ENCODE peak calls at places on chromosomes 11 and 22, in four cellular contexts. D is H1, U is HepG2, X is GM12878. Z is an unnamed sample. For H3K4me1, the result is how much of the 10 kb centered on the place peaks cover.

GRCh38 chr11:70176940-70177689 is 26.0 kb upstream of the FADD start:
- DNase-seq in X (no peak), D (peak), U (peak), Z (peak)

GRCh38 chr11:12164061-12165014 is 53.9 kb downstream of the MICAL2 start:
- DNase-seq in X (no peak), D (no peak), U (no peak), Z (peak)

GRCh38 chr11:91871791-91872190 is 352.8 kb upstream of the FAT3 start:
- DNase-seq in U (no peak), D (no peak), X (no peak), Z (no peak)

GRCh38 chr11:2884424-2884815 is 1.2 kb downstream of the CDKN1C start:
- DNase-seq in U (no peak), X (no peak), D (no peak), Z (no peak)

GRCh38 chr11:20566591-20567434 is 32.6 kb upstream of the SLC6A5 start:
- DNase-seq in X (no peak), U (no peak), D (no peak), Z (no peak)

GRCh38 chr11:61627831-61628753 is 47.2 kb upstream of the SYT7 start:
- DNase-seq in X (no peak), U (peak), D (no peak), Z (peak)

GRCh38 chr22:49768961-49769690 is 58.5 kb downstream of the BRD1 start:
- DNase-seq in U (no peak), D (no peak), X (no peak), Z (no peak)

GRCh38 chr22:45688606-45689080 is 17.0 kb downstream of the ATXN10 start:
- DNase-seq in X (no peak), U (no peak), D (no peak), Z (no peak)

GRCh38 chr11:102047305-102047924 is at the start of gene CFAP300:
- DNase-seq in U (no peak), X (no peak), D (peak), Z (no peak)

GRCh38 chr11:129258205-129258604 is 66.1 kb upstream of the ARHGAP32 start:
- DNase-seq in X (no peak), U (no peak), D (no peak), Z (no peak)

GRCh38 chr22:28442264-28442950 is 237.2 kb downstream of the TTC28 start:
- DNase-seq in D (peak), X (no peak), U (peak), Z (peak)

GRCh38 chr11:65041206-65042035 is at the start of gene SAC3D1:
- DNase-seq in D (no peak), U (no peak), X (no peak), Z (peak)

GRCh38 chr11:60145677-60146076 is 37.2 kb downstream of the MS4A6A start:
- DNase-seq in U (no peak), D (no peak), X (no peak), Z (no peak)

GRCh38 chr11:29129850-29130249 is 887.0 kb downstream of the KCNA4 start:
- DNase-seq in D (no peak), U (no peak), X (no peak), Z (no peak)

GRCh38 chr22:47933891-47934290 is 1171.4 kb downstream of the TBC1D22A start:
- DNase-seq in U (no peak), D (no peak), X (no peak), Z (no peak)

GRCh38 chr11:106697058-106697457 is 321.2 kb downstream of the GUCY1A2 start:
- DNase-seq in U (no peak), D (no peak), X (no peak), Z (no peak)

GRCh38 chr11:65427691-65428577 is 5.3 kb downstream of the NEAT1 start:
- DNase-seq in X (no peak), D (no peak), U (no peak), Z (no peak)

GRCh38 chr11:46049325-46049860 is 71.9 kb downstream of the PHF21A start:
- DNase-seq in U (no peak), X (no peak), D (no peak), Z (no peak)

GRCh38 chr11:66017354-66017753 is 5.5 kb downstream of the CST6 start:
- DNase-seq in D (no peak), U (no peak), X (no peak), Z (no peak)

GRCh38 chr11:43681543-43681942 is 1.0 kb downstream of the HSD17B12 start:
- DNase-seq in D (no peak), U (peak), X (no peak), Z (no peak)

GRCh38 chr22:29072979-29073617 is at the start of gene KREMEN1:
- DNase-seq in U (no peak), X (no peak), D (no peak), Z (no peak)

GRCh38 chr11:29657709-29658108 is 359.1 kb downstream of the KCNA4 start:
- DNase-seq in D (no peak), U (no peak), X (no peak), Z (no peak)

GRCh38 chr11:65274734-65275682 is 13.2 kb downstream of the POLA2 start:
- DNase-seq in U (peak), X (no peak), D (peak), Z (no peak)

GRCh38 chr11:40185793-40186192 is 1273.7 kb downstream of the LRRC4C start:
- DNase-seq in D (no peak), U (no peak), X (no peak), Z (no peak)

GRCh38 chr11:62540804-62541671 is 5.6 kb downstream of the AHNAK start:
- DNase-seq in D (no peak), U (no peak), X (peak), Z (no peak)

GRCh38 chr11:75004215-75004614 is 15.5 kb downstream of the NEU3 start:
- DNase-seq in X (no peak), D (no peak), U (no peak), Z (no peak)

GRCh38 chr11:34245043-34245442 is 112.8 kb downstream of the ABTB2 start:
- DNase-seq in U (no peak), D (no peak), X (no peak), Z (no peak)

GRCh38 chr11:34239465-34240149 is 118.2 kb downstream of the ABTB2 start:
- DNase-seq in U (no peak), D (no peak), X (no peak), Z (no peak)

GRCh38 chr11:34240150-34240494 is 117.7 kb downstream of the ABTB2 start:
- DNase-seq in X (no peak), D (no peak), U (no peak), Z (no peak)

GRCh38 chr11:34243620-34244493 is 114.0 kb downstream of the ABTB2 start:
- DNase-seq in D (no peak), U (no peak), X (peak), Z (no peak)

DNA sequence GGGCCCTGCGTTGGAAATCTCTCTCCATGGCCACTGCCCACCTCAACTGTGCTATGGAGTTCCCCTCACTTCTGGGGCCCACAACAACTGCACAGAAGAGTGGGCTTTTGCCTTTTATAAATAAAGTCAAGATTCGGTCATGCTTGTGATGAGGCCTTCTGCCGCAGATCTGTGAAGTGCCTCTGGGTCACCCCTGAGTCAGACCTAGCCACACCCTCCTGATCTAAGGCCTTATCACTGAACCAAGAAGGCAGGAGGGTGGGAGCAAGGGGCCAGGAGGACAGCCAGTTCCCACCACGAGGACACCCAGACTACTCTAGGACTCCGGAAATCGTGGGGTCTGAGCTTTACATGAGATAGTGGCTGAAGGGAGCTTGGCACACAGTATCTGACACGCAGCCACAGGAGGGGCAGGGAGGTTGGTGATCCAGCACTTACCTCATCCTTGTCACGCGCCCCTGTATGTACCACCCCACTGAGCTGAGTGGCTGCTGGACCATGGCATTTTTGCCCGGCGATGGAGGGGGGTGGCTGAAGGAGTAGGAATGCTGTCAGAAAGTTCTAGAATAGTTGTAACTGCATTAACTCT is 115.7 kb downstream of the ABTB2 start:
- DNase-seq in X (no peak), D (no peak), U (no peak), Z (no peak)
- TF ChIP-seq SUZ12 in X (no peak), D (no peak), U (no peak), Z (no peak)

GRCh38 chr22:46734830-46735453 is 3.1 kb downstream of the CERK start:
- DNase-seq in X (peak), D (no peak), U (no peak), Z (no peak)

GRCh38 chr22:46731246-46732040 is 6.6 kb downstream of the CERK start:
- DNase-seq in D (no peak), X (no peak), U (peak), Z (no peak)

GRCh38 chr22:46730568-46731245 is 7.3 kb downstream of the CERK start:
- DNase-seq in U (no peak), D (no peak), X (no peak), Z (no peak)

GRCh38 chr22:46732513-46732912 is 5.5 kb downstream of the CERK start:
- DNase-seq in D (no peak), X (no peak), U (no peak), Z (no peak)

GRCh38 chr22:46732041-46732379 is 6.0 kb downstream of the CERK start:
- DNase-seq in U (no peak), D (no peak), X (no peak), Z (no peak)
- H3K4me1 ChIP-seq in U (half or more), D (under half), X (under half), Z (under half)

GRCh38 chr22:22479116-22479515 is 29.4 kb downstream of the ZNF280B start:
- DNase-seq in X (no peak), D (no peak), U (no peak), Z (no peak)

GRCh38 chr22:22479999-22480532 is 28.5 kb downstream of the ZNF280B start:
- DNase-seq in X (no peak), U (no peak), D (no peak), Z (no peak)

GRCh38 chr22:22469527-22469926 is 39.0 kb downstream of the ZNF280B start:
- DNase-seq in X (no peak), D (no peak), U (no peak), Z (no peak)

GRCh38 chr22:22478450-22478849 is 30.1 kb downstream of the ZNF280B start:
- DNase-seq in U (no peak), X (no peak), D (no peak), Z (no peak)

DNA sequence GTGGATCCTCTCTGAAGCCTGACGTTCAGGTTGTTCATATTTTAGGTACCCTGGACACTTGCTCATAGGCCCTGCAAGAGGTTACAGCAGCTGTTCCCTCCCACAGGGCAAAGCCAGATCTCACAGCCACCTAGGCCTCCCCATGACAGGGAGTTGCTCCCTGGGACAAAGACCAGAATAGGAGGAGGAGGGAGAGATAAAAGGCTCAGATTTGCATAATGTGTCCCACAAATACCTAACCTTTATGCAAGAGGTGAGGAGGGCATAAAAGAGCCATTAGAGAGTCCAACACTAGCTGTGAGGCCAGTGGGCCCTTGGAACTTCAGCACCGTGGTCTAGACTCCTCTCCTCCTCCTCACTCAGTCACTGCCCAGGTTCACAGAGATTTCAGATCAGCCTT is 33.8 kb downstream of the ZNF280B start:
- DNase-seq in D (no peak), X (no peak), U (peak), Z (no peak)
- TF ChIP-seq ZNF274 in D (no peak), X (no peak), U (no peak), Z (no peak)

DNA sequence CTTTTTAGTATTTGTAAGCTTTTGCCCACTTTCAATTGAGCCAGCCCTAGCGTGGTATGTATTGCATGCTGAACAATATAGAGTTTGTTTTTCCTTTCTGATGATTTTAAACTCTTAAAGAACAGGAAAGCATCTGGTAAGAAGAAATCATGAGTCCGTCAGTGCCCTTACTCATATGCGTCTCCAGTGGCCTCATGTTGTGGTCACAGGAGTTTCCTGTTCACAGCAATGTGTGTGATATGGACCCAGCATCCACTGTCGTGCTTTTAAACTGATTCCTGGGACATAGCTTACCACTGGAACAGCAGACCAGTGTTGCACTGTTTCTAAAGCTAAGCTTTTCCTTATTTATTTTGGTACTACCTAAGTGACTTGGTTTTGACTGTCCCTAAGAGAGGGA is 40.1 kb downstream of the BID start:
- DNase-seq in U (no peak), X (peak), D (no peak), Z (no peak)
- TF ChIP-seq SUZ12 in U (no peak), X (no peak), D (no peak), Z (no peak)

GRCh38 chr11:33273656-33274055 is 16.5 kb downstream of the HIPK3 start:
- DNase-seq in U (no peak), X (no peak), D (no peak), Z (no peak)

GRCh38 chr11:33266418-33267215 is 9.4 kb downstream of the HIPK3 start:
- DNase-seq in X (no peak), U (peak), D (no peak), Z (no peak)

GRCh38 chr11:33269822-33270221 is 12.6 kb downstream of the HIPK3 start:
- DNase-seq in U (no peak), X (no peak), D (no peak), Z (no peak)

GRCh38 chr11:33268945-33269567 is 11.9 kb downstream of the HIPK3 start:
- DNase-seq in U (no peak), X (no peak), D (no peak), Z (no peak)

GRCh38 chr11:33272338-33273107 is 15.3 kb downstream of the HIPK3 start:
- DNase-seq in D (no peak), X (no peak), U (no peak), Z (no peak)
- H3K4me1 ChIP-seq in D (under half), X (under half), U (under half), Z (under half)

DNA sequence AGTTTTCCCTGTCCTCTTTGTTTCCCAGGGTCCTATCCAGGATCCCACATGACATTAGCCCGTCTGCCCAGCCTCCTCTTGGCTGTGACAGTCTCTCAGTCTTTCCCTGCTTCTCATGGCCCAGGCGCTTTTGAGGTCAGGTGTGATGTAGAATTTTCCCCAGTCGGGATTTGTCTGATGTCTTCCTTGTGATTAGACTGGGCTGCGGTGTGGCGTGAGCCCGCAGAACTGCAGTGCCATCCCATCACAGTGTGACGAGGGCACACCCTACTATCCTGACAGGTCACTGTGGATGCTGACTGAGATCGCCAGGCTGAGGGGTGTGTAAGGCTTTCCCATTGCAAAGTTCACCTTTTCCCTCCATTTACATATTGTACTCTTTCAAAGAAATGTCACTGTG is 450.8 kb upstream of the B3GAT1 start:
- DNase-seq in U (no peak), X (no peak), D (no peak), Z (no peak)
- TF ChIP-seq ZNF274 in U (no peak), X (no peak), D (no peak), Z (no peak)

GRCh38 chr11:67373916-67374570 is 645 bp upstream of the CLCF1 start:
- DNase-seq in U (peak), X (no peak), D (peak), Z (peak)
- TF ChIP-seq SUZ12 in U (no peak), X (no peak), D (peak), Z (no peak)

GRCh38 chr11:123196060-123196714 is 1.1 kb upstream of the CLMP start:
- DNase-seq in X (no peak), U (no peak), D (no peak), Z (no peak)

GRCh38 chr11:123195182-123196059 is at the start of gene CLMP:
- DNase-seq in X (no peak), D (no peak), U (no peak), Z (no peak)

GRCh38 chr11:123193742-123194141 is 1.3 kb downstream of the CLMP start:
- DNase-seq in D (no peak), U (no peak), X (no peak), Z (no peak)

GRCh38 chr11:123191939-123192338 is 3.1 kb downstream of the CLMP start:
- DNase-seq in D (no peak), U (no peak), X (no peak), Z (no peak)

GRCh38 chr11:123194308-123195181 is 503 bp downstream of the CLMP start:
- DNase-seq in D (no peak), U (no peak), X (no peak), Z (no peak)
- H3K4me1 ChIP-seq in D (under half), U (under half), X (under half), Z (under half)

DNA sequence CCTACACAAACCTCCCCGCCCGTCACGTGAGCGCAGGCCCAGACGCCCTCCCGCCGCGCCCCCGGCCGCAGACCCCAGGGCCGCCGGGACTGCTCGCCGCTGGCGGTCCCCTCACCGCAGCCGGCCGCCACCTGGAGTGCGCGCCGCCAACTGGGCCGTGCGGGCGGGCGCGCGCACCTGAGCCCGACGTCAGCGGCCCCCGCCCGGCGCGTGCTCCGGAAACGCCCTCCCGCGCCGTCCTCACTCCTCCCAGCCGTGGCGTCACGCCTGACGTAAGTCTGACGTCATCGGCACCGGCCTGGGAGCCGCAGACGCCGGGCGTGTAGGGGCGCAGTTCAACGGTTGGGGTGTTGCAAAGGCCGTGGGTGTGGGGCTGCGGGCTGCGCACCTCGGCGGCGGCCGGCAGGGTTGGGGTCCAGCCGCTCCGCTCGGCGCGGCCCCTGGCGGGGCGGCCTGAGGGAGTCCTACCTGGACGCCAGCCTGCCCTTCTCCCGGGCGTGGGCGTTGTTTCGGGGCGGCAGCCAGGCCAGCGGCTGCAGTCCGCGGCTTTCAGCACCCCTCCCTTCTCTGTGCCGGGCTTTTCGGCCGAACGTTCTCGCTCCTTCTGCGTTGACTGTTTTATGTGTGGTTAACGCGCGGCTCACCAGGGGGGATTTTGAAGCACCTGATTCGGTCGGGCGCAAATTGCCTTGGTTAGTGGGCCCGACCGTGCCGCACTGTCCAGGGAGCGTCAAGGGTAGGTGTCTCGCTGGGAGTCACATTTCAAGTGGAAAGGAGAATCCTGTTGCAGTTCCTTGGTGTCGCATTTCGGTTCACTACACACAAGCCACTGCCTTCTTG is at the start of gene JOSD1:
- DNase-seq in X (peak), U (peak), D (peak), Z (peak)
- TF ChIP-seq ZNF274 in X (no peak), U (peak), D (no peak), Z (no peak)

Z was measured in NT2/D1.